ENCODE peak calls at places on chromosomes 5 and 9, in ten cellular contexts. M is pancreas, P is PC-9, H is GM12878, U is fibroblast of villous mesenchyme, V is gastrocnemius medialis, E is IMR-90, R is HAP-1, B is HCT116, T is PC-3. O is an unnamed sample.

GRCh38 chr5:98763001-98763630 is 10.3 kb upstream of the RGMB start:
- DNase-seq in M (no peak), P (no peak), H (no peak), U (peak), V (no peak), E (peak), R (no peak), B (no peak), T (peak), O (peak)

GRCh38 chr5:180209137-180209581 is at the start of gene RASGEF1C:
- DNase-seq in M (peak), P (no peak), H (no peak), U (peak), V (no peak), E (peak), R (peak), B (peak), T (peak), O (peak)

GRCh38 chr9:77460938-77461337 is 187.2 kb downstream of the GNA14 start:
- DNase-seq in M (no peak), P (no peak), H (no peak), U (no peak), V (no peak), E (no peak), R (no peak), B (no peak), T (no peak), O (no peak)

GRCh38 chr5:78162253-78162862 is 132.1 kb downstream of the AP3B1 start:
- DNase-seq in M (no peak), P (no peak), H (no peak), U (peak), V (no peak), E (peak), R (peak), B (peak), T (peak), O (no peak)

GRCh38 chr5:168851902-168852321 is 272.7 kb upstream of the PANK3 start:
- DNase-seq in M (no peak), P (no peak), H (no peak), U (peak), V (no peak), E (no peak), R (peak), B (no peak), T (peak), O (no peak)

GRCh38 chr5:172149073-172149472 is 39.0 kb downstream of the STK10 start:
- DNase-seq in M (no peak), P (no peak), H (no peak), U (peak), V (no peak), E (peak), R (no peak), B (no peak), T (no peak), O (peak)

GRCh38 chr5:168681556-168682183 is 102.5 kb upstream of the PANK3 start:
- DNase-seq in M (no peak), P (no peak), H (no peak), U (peak), V (no peak), E (peak), R (no peak), B (no peak), T (no peak), O (peak)

GRCh38 chr9:91162311-91162710 is 199.4 kb downstream of the AUH start:
- DNase-seq in M (no peak), P (peak), H (no peak), U (no peak), V (no peak), E (peak), R (no peak), B (no peak), T (peak), O (peak)

GRCh38 chr5:62643556-62644451 is 65.2 kb downstream of the LRRC70 start:
- DNase-seq in M (no peak), P (no peak), H (no peak), U (no peak), V (peak), E (no peak), R (no peak), B (no peak), T (no peak), O (no peak)

GRCh38 chr5:144076521-144077083 is 93.9 kb downstream of the YIPF5 start:
- DNase-seq in M (no peak), P (no peak), H (no peak), U (no peak), V (no peak), E (no peak), R (no peak), B (no peak), T (no peak), O (no peak)

GRCh38 chr5:74413403-74414060 is 227.0 kb downstream of the ENC1 start:
- DNase-seq in M (no peak), P (no peak), H (no peak), U (no peak), V (no peak), E (no peak), R (no peak), B (no peak), T (no peak), O (no peak)

GRCh38 chr5:17282283-17283120 is 65.1 kb downstream of the BASP1 start:
- DNase-seq in M (no peak), P (no peak), H (peak), U (peak), V (no peak), E (no peak), R (no peak), B (no peak), T (no peak), O (no peak)

GRCh38 chr5:180112101-180112861 is 40.7 kb upstream of the RNF130 start:
- DNase-seq in M (no peak), P (no peak), H (no peak), U (no peak), V (no peak), E (no peak), R (peak), B (no peak), T (no peak), O (no peak)

GRCh38 chr5:151075698-151076331 is 5.0 kb downstream of the TNIP1 start:
- DNase-seq in M (peak), P (peak), H (no peak), U (no peak), V (no peak), E (peak), R (no peak), B (no peak), T (peak), O (peak)

GRCh38 chr5:151074557-151074956 is 6.3 kb downstream of the TNIP1 start:
- DNase-seq in M (no peak), P (no peak), H (no peak), U (no peak), V (no peak), E (no peak), R (no peak), B (no peak), T (no peak), O (no peak)

GRCh38 chr5:151077419-151077818 is 3.4 kb downstream of the TNIP1 start:
- DNase-seq in M (no peak), P (no peak), H (no peak), U (no peak), V (no peak), E (no peak), R (no peak), B (no peak), T (no peak), O (no peak)

GRCh38 chr5:151078490-151079262 is 2.2 kb downstream of the TNIP1 start:
- DNase-seq in M (peak), P (no peak), H (no peak), U (no peak), V (no peak), E (no peak), R (no peak), B (no peak), T (no peak), O (no peak)

GRCh38 chr5:151076616-151077015 is 4.2 kb downstream of the TNIP1 start:
- DNase-seq in M (no peak), P (no peak), H (no peak), U (no peak), V (no peak), E (no peak), R (no peak), B (no peak), T (no peak), O (no peak)
- H3K4me3 ChIP-seq in M (no peak), P (peak), H (peak), U (no peak), V (no peak), E (no peak), R (no peak), B (no peak), T (no peak), O (no peak)

GRCh38 chr5:68529581-68529980 is 314.0 kb downstream of the PIK3R1 start:
- DNase-seq in M (no peak), P (no peak), H (no peak), U (peak), V (no peak), E (peak), R (no peak), B (no peak), T (no peak), O (no peak)

GRCh38 chr5:68533571-68534051 is 318.1 kb downstream of the PIK3R1 start:
- DNase-seq in M (no peak), P (no peak), H (no peak), U (no peak), V (no peak), E (no peak), R (no peak), B (no peak), T (no peak), O (no peak)

GRCh38 chr5:68531970-68532369 is 316.4 kb downstream of the PIK3R1 start:
- DNase-seq in M (no peak), P (no peak), H (no peak), U (no peak), V (no peak), E (no peak), R (no peak), B (no peak), T (no peak), O (no peak)

GRCh38 chr5:68533051-68533450 is 317.5 kb downstream of the PIK3R1 start:
- DNase-seq in M (no peak), P (no peak), H (no peak), U (no peak), V (no peak), E (no peak), R (no peak), B (no peak), T (no peak), O (no peak)

GRCh38 chr5:68528877-68529276 is 313.3 kb downstream of the PIK3R1 start:
- DNase-seq in M (no peak), P (no peak), H (no peak), U (no peak), V (no peak), E (peak), R (no peak), B (no peak), T (no peak), O (no peak)
- H3K4me3 ChIP-seq in M (no peak), P (no peak), H (no peak), U (no peak), V (no peak), E (no peak), R (no peak), B (no peak), T (no peak), O (no peak)

DNA sequence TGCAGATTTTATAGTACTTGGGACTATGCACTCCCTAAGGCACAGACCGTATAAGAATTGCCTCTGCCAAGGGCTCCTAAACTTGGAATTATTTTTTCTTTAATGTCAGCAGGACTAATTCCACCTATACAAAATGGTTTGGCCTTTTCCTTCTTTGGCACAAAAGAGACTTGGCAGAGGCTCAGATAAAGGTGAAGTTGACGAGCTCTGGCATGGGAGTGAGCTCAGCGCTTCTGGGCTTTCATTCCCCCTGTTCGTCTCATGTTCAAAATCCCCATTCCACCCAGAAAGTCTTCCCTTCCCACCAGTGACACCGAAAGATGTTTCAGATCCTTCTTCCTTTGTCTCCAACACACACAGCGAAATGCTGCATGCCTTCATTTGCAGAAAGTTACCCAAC is 61.2 kb downstream of the F2RL2 start:
- DNase-seq in M (no peak), P (no peak), H (no peak), U (no peak), V (no peak), E (no peak), R (no peak), B (no peak), T (no peak), O (no peak)
- H3K4me3 ChIP-seq in M (no peak), P (no peak), H (no peak), U (no peak), V (no peak), E (no peak), R (no peak), B (no peak), T (no peak), O (no peak)

DNA sequence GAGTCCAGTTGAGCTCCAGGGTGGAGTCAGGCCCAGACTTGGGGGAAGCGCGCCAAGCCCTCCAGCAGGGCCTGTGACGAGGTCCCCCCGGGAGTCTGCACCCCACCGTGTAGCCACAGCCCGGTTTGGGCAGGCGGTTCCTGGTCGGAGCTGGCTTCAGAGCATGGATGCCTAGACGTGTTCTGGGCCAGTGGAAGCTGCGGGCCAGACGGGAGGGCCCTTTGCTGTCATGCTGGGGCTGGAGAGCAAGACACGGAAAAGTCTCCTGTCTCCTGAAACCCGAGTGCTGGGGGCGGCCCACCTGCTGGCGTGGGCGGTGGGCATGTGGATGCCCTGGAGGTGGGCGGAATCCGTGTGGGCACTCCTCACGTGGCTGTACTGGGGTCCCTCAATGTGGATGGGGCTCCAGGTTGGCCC is 1.9 kb downstream of the GPSM1 start:
- DNase-seq in M (no peak), P (no peak), H (no peak), U (no peak), V (no peak), E (no peak), R (no peak), B (no peak), T (no peak), O (no peak)
- H3K4me3 ChIP-seq in M (no peak), P (no peak), H (no peak), U (peak), V (no peak), E (peak), R (peak), B (no peak), T (peak), O (peak)

O was measured in MG63.